ENCODE peak calls at places on chromosomes 7 and 10, in eight cellular contexts. P, J, I, U, L, M, D and T are unnamed samples.

GRCh38 chr7:80644054-80644453 is 5.6 kb downstream of the CD36 start:
- DNase-seq in P (no peak), I (no peak), L (no peak), U (no peak), D (no peak), J (no peak), M (no peak), T (no peak)

GRCh38 chr10:44684641-44685040 is 226.5 kb upstream of the TMEM72 start:
- DNase-seq in J (no peak), P (no peak), M (no peak), U (no peak), L (no peak), I (no peak), D (no peak), T (no peak)

GRCh38 chr7:99899830-99900519 is 19.4 kb downstream of the TRIM4 start:
- DNase-seq in U (no peak), P (no peak), D (no peak), J (no peak), M (no peak), L (no peak), I (no peak), T (no peak)

GRCh38 chr10:112950714-112951348 is 784 bp downstream of the TCF7L2 start:
- DNase-seq in D (peak), M (peak), P (no peak), U (no peak), L (peak), I (peak), J (peak), T (peak)

GRCh38 chr10:20088302-20088701 is 272.1 kb downstream of the PLXDC2 start:
- DNase-seq in I (no peak), L (no peak), D (no peak), M (no peak), P (no peak), J (no peak), U (no peak), T (no peak)

GRCh38 chr7:157887400-157887799 is 550.6 kb downstream of the DNAJB6 start:
- DNase-seq in I (no peak), M (peak), U (no peak), J (no peak), L (no peak), P (no peak), D (no peak), T (no peak)

GRCh38 chr10:97991875-97992274 is 38.5 kb downstream of the CRTAC1 start:
- DNase-seq in L (no peak), M (no peak), J (peak), U (no peak), I (no peak), P (no peak), D (no peak), T (peak)

GRCh38 chr10:130221456-130222375 is 85.5 kb downstream of the GLRX3 start:
- DNase-seq in L (no peak), M (peak), U (no peak), I (no peak), D (no peak), P (no peak), J (no peak), T (no peak)

GRCh38 chr10:93357680-93358079 is 124.5 kb downstream of the MYOF start:
- DNase-seq in P (no peak), J (peak), L (no peak), U (no peak), D (peak), I (no peak), M (no peak), T (peak)

GRCh38 chr10:32318476-32318896 is 28.5 kb downstream of the EPC1 start:
- DNase-seq in L (no peak), I (no peak), J (no peak), D (peak), P (no peak), U (peak), M (no peak), T (no peak)

GRCh38 chr7:130272456-130273080 is 5.9 kb downstream of the CPA2 start:
- DNase-seq in M (no peak), D (no peak), I (no peak), P (no peak), J (no peak), L (peak), U (no peak), T (no peak)

GRCh38 chr10:117454502-117454901 is 79.3 kb upstream of the PDZD8 start:
- DNase-seq in L (no peak), I (no peak), U (no peak), D (no peak), M (no peak), P (no peak), J (no peak), T (peak)

GRCh38 chr7:43880596-43880995 is 11.3 kb upstream of the MRPS24 start:
- DNase-seq in D (no peak), J (no peak), M (no peak), I (no peak), P (no peak), U (no peak), L (no peak), T (no peak)

GRCh38 chr7:101066141-101066857 is 19.0 kb upstream of the TRIM56 start:
- DNase-seq in L (no peak), J (peak), I (no peak), M (no peak), U (no peak), P (no peak), D (no peak), T (no peak)

GRCh38 chr7:156993021-156993924 is 17.2 kb downstream of the MNX1 start:
- DNase-seq in I (peak), M (no peak), D (no peak), J (no peak), P (no peak), U (no peak), L (no peak), T (peak)

GRCh38 chr10:49119746-49120145 is 4.4 kb upstream of the VSTM4 start:
- DNase-seq in J (peak), L (no peak), D (no peak), M (no peak), U (no peak), P (no peak), I (no peak), T (no peak)

GRCh38 chr10:21496285-21497176 is 29.0 kb downstream of the SKIDA1 start:
- DNase-seq in M (peak), P (no peak), D (peak), U (no peak), I (peak), L (peak), J (peak), T (no peak)

GRCh38 chr10:21495686-21496284 is 29.7 kb downstream of the SKIDA1 start:
- DNase-seq in P (no peak), I (peak), U (peak), M (peak), J (peak), D (peak), L (peak), T (peak)

GRCh38 chr10:21493841-21494220 is 31.7 kb downstream of the SKIDA1 start:
- DNase-seq in J (no peak), L (no peak), I (no peak), U (no peak), D (no peak), M (no peak), P (no peak), T (no peak)

GRCh38 chr10:21495002-21495685 is 30.3 kb downstream of the SKIDA1 start:
- DNase-seq in M (no peak), U (no peak), L (no peak), J (peak), D (no peak), I (peak), P (no peak), T (peak)

DNA sequence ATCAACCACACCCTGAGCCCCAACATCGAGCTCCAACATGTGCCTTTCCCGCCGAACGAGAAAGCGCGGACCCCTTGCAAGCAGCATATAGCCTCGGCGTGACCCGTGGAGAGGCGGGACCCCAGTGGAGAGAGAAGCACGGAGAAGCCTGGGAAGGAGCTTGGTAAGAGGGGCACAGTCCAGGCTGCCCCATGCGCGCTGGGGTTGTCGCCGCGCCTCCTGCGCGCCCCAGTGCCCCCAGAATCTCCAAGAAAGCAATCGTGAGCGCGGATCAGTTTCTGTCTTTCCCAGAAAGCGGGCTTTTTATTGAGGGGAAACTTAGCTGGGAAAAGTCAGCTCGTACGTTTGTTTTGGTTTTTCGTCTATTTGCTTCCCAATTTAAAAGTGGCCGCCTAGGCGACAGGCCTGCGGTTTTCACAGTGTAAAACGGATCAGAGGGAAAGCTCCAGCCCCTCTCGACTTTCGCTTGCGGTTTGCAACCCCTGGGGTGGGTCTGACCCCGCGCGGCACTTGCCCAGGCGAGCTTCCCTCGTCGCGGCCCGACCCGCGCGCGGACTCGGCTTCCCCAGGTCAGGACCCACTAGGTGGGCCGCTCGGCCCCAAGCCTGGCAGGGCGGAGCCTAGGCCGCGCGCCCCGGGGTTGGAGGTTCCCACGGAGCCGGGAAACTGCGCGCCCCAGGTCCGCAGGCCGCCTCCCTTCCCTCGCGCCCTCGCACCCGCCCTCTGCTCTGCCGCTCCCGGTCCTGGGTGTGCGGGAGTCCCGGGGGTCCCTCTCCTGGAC is 31.1 kb downstream of the SKIDA1 start:
- DNase-seq in D (peak), L (peak), J (peak), U (no peak), M (no peak), P (no peak), I (no peak), T (no peak)
- H3K4me3 ChIP-seq in D (peak), L (peak), J (peak), U (peak), M (peak), P (peak), I (peak), T (peak)

DNA sequence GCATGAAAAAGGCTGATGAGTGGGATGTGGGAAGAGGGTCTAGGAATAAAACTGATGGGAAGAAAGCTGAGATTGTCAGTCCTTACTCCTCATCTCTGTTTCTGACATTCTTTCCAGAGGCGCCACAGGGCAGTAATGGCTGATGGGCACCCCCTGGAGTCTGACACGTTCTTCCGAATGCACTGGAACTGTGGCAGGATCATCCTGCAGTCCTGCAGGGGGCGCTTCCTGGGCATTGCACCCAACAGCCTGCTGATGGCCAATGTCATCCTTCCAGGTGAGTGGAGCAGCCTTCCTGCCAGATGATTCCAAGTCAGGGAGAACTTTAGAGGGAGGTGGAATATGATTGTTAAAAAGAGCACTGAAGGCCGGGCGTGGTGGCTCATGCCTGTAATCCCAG is 4.8 kb downstream of the FSCN3 start:
- DNase-seq in D (no peak), I (no peak), U (no peak), J (no peak), P (no peak), M (no peak), L (no peak), T (no peak)
- TF ChIP-seq CTCF in D (peak), I (no peak), U (peak), J (peak), P (peak), M (no peak), L (no peak), T (peak)

GRCh38 chr10:79443338-79444242 is 1.8 kb downstream of the ZCCHC24 start:
- DNase-seq in U (no peak), D (no peak), J (no peak), P (no peak), L (no peak), I (no peak), M (peak), T (no peak)

GRCh38 chr10:79441433-79441832 is 4.0 kb downstream of the ZCCHC24 start:
- DNase-seq in L (no peak), J (no peak), U (no peak), D (no peak), I (no peak), P (no peak), M (no peak), T (no peak)

GRCh38 chr10:79440281-79440680 is 5.1 kb downstream of the ZCCHC24 start:
- DNase-seq in P (no peak), L (no peak), M (no peak), I (no peak), D (no peak), J (no peak), U (no peak), T (no peak)

GRCh38 chr10:79444243-79445119 is 943 bp downstream of the ZCCHC24 start:
- DNase-seq in D (peak), J (peak), M (peak), L (peak), P (no peak), I (peak), U (no peak), T (peak)

GRCh38 chr10:79442171-79443040 is 3.0 kb downstream of the ZCCHC24 start:
- DNase-seq in I (no peak), M (peak), J (no peak), U (no peak), P (no peak), D (no peak), L (no peak), T (no peak)
- H3K4me3 ChIP-seq in I (peak), M (peak), J (peak), U (no peak), P (peak), D (no peak), L (no peak), T (peak)

GRCh38 chr10:125448596-125448995 is 234.4 kb downstream of the TEX36 start:
- DNase-seq in M (no peak), L (peak), P (no peak), D (peak), I (no peak), J (no peak), U (no peak), T (peak)
- TF ChIP-seq CTCF in M (no peak), L (peak), P (peak), D (peak), I (no peak), J (peak), U (peak), T (peak)

GRCh38 chr7:31336202-31337035 is 4.1 kb downstream of the NEUROD6 start:
- DNase-seq in D (no peak), M (no peak), L (peak), I (no peak), J (no peak), U (no peak), P (no peak), T (no peak)

GRCh38 chr7:31340603-31341002 is at the start of gene NEUROD6:
- DNase-seq in U (no peak), J (no peak), P (no peak), I (no peak), D (no peak), M (no peak), L (no peak), T (no peak)

GRCh38 chr7:31335889-31336201 is 4.7 kb downstream of the NEUROD6 start:
- DNase-seq in M (no peak), I (no peak), D (no peak), J (no peak), L (no peak), U (no peak), P (no peak), T (no peak)

GRCh38 chr7:31333301-31333700 is 7.2 kb downstream of the NEUROD6 start:
- DNase-seq in J (no peak), M (no peak), U (no peak), P (no peak), D (no peak), I (no peak), L (no peak), T (no peak)

GRCh38 chr7:31335161-31335888 is 5.2 kb downstream of the NEUROD6 start:
- DNase-seq in U (no peak), P (no peak), J (no peak), I (no peak), M (no peak), D (no peak), L (no peak), T (no peak)
- H3K4me3 ChIP-seq in U (no peak), P (no peak), J (no peak), I (no peak), M (no peak), D (no peak), L (no peak), T (no peak)

DNA sequence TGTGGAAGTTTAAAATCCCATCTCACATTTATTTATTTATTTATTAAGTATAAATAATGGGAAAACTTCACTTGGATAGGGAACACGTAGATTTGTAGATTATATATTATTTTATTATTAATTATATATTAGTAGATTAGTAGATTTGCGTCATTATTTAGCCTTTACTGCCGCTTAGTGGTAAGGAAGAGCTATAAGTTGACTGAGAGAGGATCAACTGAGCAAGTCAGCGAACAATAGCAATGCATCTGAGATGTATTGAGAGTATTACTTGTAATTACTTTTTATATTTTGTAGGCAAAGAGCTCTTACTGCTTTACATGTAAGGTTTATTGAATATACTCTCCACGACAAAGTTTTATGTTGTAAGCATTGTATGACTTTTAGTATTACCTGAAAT is 244.5 kb upstream of the ANKRD30A start:
- DNase-seq in D (peak), P (no peak), M (no peak), U (no peak), L (no peak), J (peak), I (no peak), T (peak)
- TF ChIP-seq CTCF in D (peak), P (peak), M (no peak), U (peak), L (peak), J (peak), I (peak), T (peak)